ENCODE peak calls at places on chromosome X, in ten cellular contexts. B is PC-3, K is LNCaP clone FGC, X is IMR-90, U is AG04450, I is HFF-Myc, C is BJ, A is foreskin fibroblast, D is ascending aorta, V is heart left ventricle. F is an unnamed sample.

GRCh38 chrX:154987940-154988339 is 34.6 kb downstream of the F8 start:
- DNase-seq in B (no peak), A (no peak), V (no peak), I (no peak), C (no peak), X (no peak), U (no peak), K (peak), D (no peak), F (no peak)

GRCh38 chrX:73765776-73766465 is 202.9 kb downstream of the CHIC1 start:
- DNase-seq in C (no peak), D (no peak), A (no peak), I (no peak), B (no peak), K (no peak), V (no peak), U (no peak), X (no peak), F (no peak)

GRCh38 chrX:117538441-117539418 is 577.9 kb downstream of the KLHL13 start:
- DNase-seq in C (no peak), V (no peak), K (no peak), B (no peak), X (no peak), A (no peak), U (no peak), D (no peak), I (no peak), F (no peak)

GRCh38 chrX:153449306-153450113 is 3.7 kb upstream of the TREX2 start:
- DNase-seq in D (no peak), U (no peak), X (no peak), B (no peak), I (no peak), K (no peak), V (no peak), C (no peak), A (no peak), F (no peak)

GRCh38 chrX:103789004-103789403 is 12.4 kb downstream of the PLP1 start:
- DNase-seq in D (no peak), V (no peak), K (no peak), I (no peak), U (no peak), X (no peak), C (no peak), A (no peak), B (no peak), F (no peak)

GRCh38 chrX:104041003-104041402 is 1.2 kb downstream of the H2BW2 start:
- DNase-seq in C (no peak), A (no peak), U (no peak), B (no peak), I (no peak), K (no peak), V (no peak), X (no peak), D (no peak), F (no peak)

GRCh38 chrX:129690435-129690834 is 35.7 kb upstream of the APLN start:
- DNase-seq in I (no peak), D (peak), B (no peak), A (peak), C (no peak), U (no peak), X (peak), V (no peak), K (no peak), F (no peak)

GRCh38 chrX:68870357-68870756 is 41.5 kb downstream of the EFNB1 start:
- DNase-seq in K (no peak), X (no peak), I (no peak), D (no peak), C (no peak), U (no peak), A (no peak), B (no peak), V (no peak), F (no peak)

GRCh38 chrX:35122756-35123155 is 180.2 kb downstream of the FAM47B start:
- DNase-seq in X (peak), A (peak), C (no peak), V (no peak), B (no peak), U (no peak), D (no peak), I (no peak), K (no peak), F (no peak)

GRCh38 chrX:154369453-154370299 is 4.8 kb downstream of the FLNA start:
- DNase-seq in C (peak), V (peak), I (peak), U (peak), D (peak), A (peak), B (peak), X (peak), K (no peak), F (peak)

GRCh38 chrX:46686003-46686645 is 72.8 kb downstream of the SLC9A7 start:
- DNase-seq in V (no peak), B (peak), C (no peak), D (peak), U (no peak), K (no peak), A (peak), I (no peak), X (peak), F (peak)

GRCh38 chrX:75544760-75545159 is 21.9 kb upstream of the ZDHHC15 start:
- DNase-seq in I (no peak), K (no peak), B (no peak), D (no peak), X (no peak), C (no peak), V (no peak), A (no peak), U (no peak), F (no peak)

GRCh38 chrX:1673337-1673736 is 58.5 kb downstream of the ASMT start:
- DNase-seq in B (peak), U (no peak), I (no peak), D (no peak), X (no peak), C (no peak), K (no peak), V (no peak), A (no peak), F (peak)

GRCh38 chrX:75155830-75156525 is at the start of gene ABCB7:
- DNase-seq in V (peak), B (peak), I (peak), K (peak), U (peak), A (peak), X (peak), D (peak), C (peak), F (peak)

GRCh38 chrX:71992711-71993110 is 82.1 kb downstream of the NHSL2 start:
- DNase-seq in K (no peak), V (no peak), I (no peak), U (no peak), B (no peak), A (no peak), X (no peak), D (no peak), C (no peak), F (peak)

GRCh38 chrX:69493193-69493592 is 10.9 kb upstream of the NALF2 start:
- DNase-seq in X (no peak), A (peak), K (no peak), D (no peak), V (no peak), I (no peak), B (peak), C (no peak), U (no peak), F (peak)

GRCh38 chrX:46381630-46382029 is 163.6 kb downstream of the ZNF674 start:
- DNase-seq in U (no peak), V (no peak), D (no peak), B (peak), C (no peak), A (peak), X (peak), K (no peak), I (no peak), F (peak)

GRCh38 chrX:153966841-153967535 is 4.6 kb downstream of the HCFC1 start:
- DNase-seq in A (peak), C (no peak), V (no peak), D (no peak), X (peak), K (no peak), I (no peak), U (no peak), B (no peak), F (no peak)

GRCh38 chrX:40272141-40272540 is 174.4 kb upstream of the BCOR start:
- DNase-seq in K (no peak), C (no peak), X (no peak), U (no peak), A (no peak), D (no peak), B (no peak), V (no peak), I (no peak), F (no peak)

GRCh38 chrX:23782863-23783568 is at the start of gene SAT1:
- DNase-seq in B (peak), V (peak), X (peak), C (peak), U (peak), I (peak), A (peak), K (peak), D (peak), F (peak)

GRCh38 chrX:107673933-107674479 is 45.7 kb downstream of the PRPS1 start:
- DNase-seq in C (no peak), A (peak), D (peak), V (peak), K (no peak), U (no peak), X (no peak), B (no peak), I (no peak), F (peak)

GRCh38 chrX:136879001-136879667 is 1.4 kb downstream of the RBMX start:
- DNase-seq in C (no peak), I (no peak), A (no peak), V (no peak), X (no peak), B (no peak), K (no peak), U (no peak), D (no peak), F (peak)

GRCh38 chrX:103518571-103518970 is 718 bp downstream of the RAB40A start:
- DNase-seq in B (no peak), K (no peak), V (no peak), X (no peak), I (no peak), C (no peak), D (no peak), U (no peak), A (peak), F (no peak)

GRCh38 chrX:11766487-11766886 is 8.4 kb downstream of the MSL3 start:
- DNase-seq in V (no peak), U (no peak), C (no peak), I (no peak), B (no peak), X (no peak), A (no peak), K (no peak), D (no peak), F (no peak)

GRCh38 chrX:11765449-11765848 is 7.4 kb downstream of the MSL3 start:
- DNase-seq in A (no peak), U (no peak), X (no peak), D (no peak), K (no peak), C (no peak), V (no peak), I (no peak), B (no peak), F (no peak)

GRCh38 chrX:11768039-11768438 is 10.0 kb downstream of the MSL3 start:
- DNase-seq in C (no peak), A (no peak), D (no peak), V (no peak), I (no peak), U (no peak), X (no peak), B (no peak), K (no peak), F (peak)

GRCh38 chrX:11764602-11765067 is 6.6 kb downstream of the MSL3 start:
- DNase-seq in C (no peak), D (no peak), A (no peak), K (no peak), V (no peak), X (no peak), U (no peak), I (no peak), B (no peak), F (peak)

GRCh38 chrX:11770320-11770719 is 12.3 kb downstream of the MSL3 start:
- DNase-seq in U (no peak), C (no peak), K (no peak), V (no peak), I (no peak), A (peak), D (no peak), B (peak), X (peak), F (peak)
- H3K4me3 ChIP-seq in U (no peak), C (no peak), K (no peak), V (no peak), I (no peak), A (no peak), D (no peak), B (no peak), X (no peak), F (no peak)

GRCh38 chrX:33211356-33212254 is at the start of gene DMD:
- DNase-seq in U (peak), B (no peak), X (peak), D (peak), C (no peak), A (peak), K (no peak), V (peak), I (no peak), F (no peak)
- TF ChIP-seq CTCF in U (no peak), B (no peak), X (peak), D (no peak), C (no peak), A (no peak), K (no peak), V (no peak), I (no peak), F (no peak)

DNA sequence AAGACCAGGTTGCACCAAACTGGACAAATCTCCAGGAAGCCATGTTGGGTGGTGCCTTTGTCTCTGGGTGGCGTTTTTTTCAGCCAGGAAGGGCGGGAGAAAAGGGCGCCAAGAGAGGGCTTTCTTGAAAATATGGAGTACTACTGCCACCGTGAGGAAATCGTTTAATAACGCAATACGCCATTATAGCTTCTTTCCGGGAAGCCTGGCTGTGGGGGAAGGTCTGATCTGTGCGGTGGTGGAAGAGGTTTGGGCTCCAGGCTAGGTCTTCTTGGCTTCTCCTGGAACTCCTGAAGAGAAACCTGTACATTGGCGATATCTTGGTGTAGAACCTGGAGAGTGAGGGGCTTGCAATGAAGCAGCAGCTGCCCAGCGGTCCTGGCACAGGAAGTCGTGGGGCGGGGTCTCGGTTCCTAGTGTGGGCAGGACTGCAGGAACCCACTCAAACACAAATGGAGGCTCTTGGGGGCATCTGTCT is 202.7 kb downstream of the OR13H1 start:
- DNase-seq in A (peak), I (no peak), C (no peak), D (peak), V (peak), X (peak), K (peak), B (peak), U (no peak), F (peak)
- H3K4me3 ChIP-seq in A (no peak), I (no peak), C (no peak), D (peak), V (peak), X (peak), K (peak), B (peak), U (no peak), F (no peak)

GRCh38 chrX:67724359-67725110 is 180.7 kb downstream of the AR start:
- DNase-seq in B (no peak), D (no peak), C (no peak), U (no peak), X (no peak), V (no peak), K (no peak), A (peak), I (no peak), F (no peak)
- TF ChIP-seq CTCF in B (no peak), D (no peak), C (no peak), U (peak), X (no peak), V (peak), K (no peak), A (peak), I (no peak), F (no peak)

DNA sequence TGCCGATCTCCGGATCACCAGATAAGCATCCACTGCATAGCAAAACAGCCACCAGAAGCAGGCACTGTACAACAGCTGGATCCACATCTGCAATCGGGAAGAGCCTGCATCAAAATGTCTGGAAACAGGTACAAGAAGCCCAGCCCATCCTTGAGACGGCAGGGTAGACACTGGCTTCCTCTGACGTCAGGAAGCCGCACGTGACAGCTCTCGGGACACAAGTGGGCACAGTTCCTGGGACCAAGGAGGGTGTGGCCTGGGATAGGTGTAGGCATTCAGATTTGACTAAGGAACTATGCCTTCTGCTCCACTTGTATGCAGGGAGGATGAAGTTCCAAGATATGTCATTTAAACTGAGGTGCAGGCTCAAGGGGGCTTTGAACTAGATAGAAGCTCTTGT is 6.3 kb downstream of the GPR143 start:
- DNase-seq in U (no peak), K (no peak), I (no peak), A (no peak), D (no peak), V (no peak), C (no peak), B (no peak), X (no peak), F (no peak)
- H3K4me3 ChIP-seq in U (no peak), K (no peak), I (no peak), A (no peak), D (no peak), V (no peak), C (no peak), B (no peak), X (no peak), F (no peak)

DNA sequence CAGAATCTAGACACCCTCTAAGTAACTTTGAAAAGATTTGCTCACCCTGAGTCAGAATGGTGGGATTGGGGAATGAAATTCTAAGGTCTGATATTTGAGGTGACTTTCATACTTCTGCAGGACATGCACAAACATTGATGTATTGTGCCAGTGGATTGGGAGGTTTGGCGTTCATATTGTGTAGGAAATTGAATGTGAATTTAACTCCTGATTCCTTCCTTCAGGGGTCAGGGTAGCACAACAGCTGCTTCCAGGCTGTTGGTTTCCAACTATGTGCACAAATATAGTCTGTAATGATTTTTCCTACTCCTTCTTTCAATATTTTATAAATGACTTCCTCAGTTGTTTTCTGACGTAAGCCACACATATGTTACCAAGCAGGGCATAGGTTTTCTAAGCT is 3.1 kb downstream of the IL1RAPL1 start:
- DNase-seq in A (peak), X (peak), V (no peak), C (no peak), U (no peak), B (no peak), K (no peak), D (no peak), I (no peak), F (no peak)
- TF ChIP-seq CTCF in A (no peak), X (no peak), V (peak), C (no peak), U (peak), B (peak), K (peak), D (no peak), I (no peak), F (no peak)

F was measured in GM12865.